ENCODE peak calls at places on chromosomes 5 and 9, in six cellular contexts. F is HepG2, T is SK-N-SH, V is H1, I is K562, S is GM12878. L is an unnamed sample.

GRCh38 chr5:27015758-27016157 is 22.6 kb downstream of the CDH9 start:
- DNase-seq in I (no peak), V (no peak), F (no peak), S (no peak), T (no peak), L (no peak)

GRCh38 chr9:126069400-126069955 is 257.2 kb upstream of the MVB12B start:
- DNase-seq in S (no peak), T (no peak), I (no peak), V (no peak), F (no peak), L (no peak)

GRCh38 chr5:8958602-8959001 is 587.3 kb downstream of the SEMA5A start:
- DNase-seq in V (no peak), T (no peak), F (no peak), S (no peak), I (no peak), L (no peak)

GRCh38 chr9:98064623-98065392 is 8.3 kb downstream of the NANS start:
- DNase-seq in T (no peak), F (no peak), I (no peak), V (no peak), S (no peak), L (no peak)

GRCh38 chr5:109239501-109239900 is 170.3 kb downstream of the PJA2 start:
- DNase-seq in V (no peak), F (no peak), S (no peak), I (no peak), T (no peak), L (no peak)

GRCh38 chr9:136849960-136850865 is 1.0 kb downstream of the PHPT1 start:
- DNase-seq in I (no peak), S (no peak), F (no peak), V (no peak), T (no peak), L (no peak)

GRCh38 chr9:137490532-137491186 is 31.5 kb upstream of the NSMF start:
- DNase-seq in S (no peak), T (no peak), I (no peak), F (no peak), V (no peak), L (no peak)

GRCh38 chr5:31675472-31675871 is 36.5 kb downstream of the PDZD2 start:
- DNase-seq in F (no peak), I (no peak), T (no peak), S (no peak), V (no peak), L (no peak)

GRCh38 chr5:14428302-14429081 is 153.1 kb upstream of the OTULINL start:
- DNase-seq in I (no peak), S (no peak), T (no peak), F (no peak), V (no peak), L (no peak)

GRCh38 chr5:58264276-58264675 is 195.6 kb downstream of the PLK2 start:
- DNase-seq in V (no peak), T (no peak), I (no peak), F (no peak), S (no peak), L (no peak)

GRCh38 chr5:51034501-51034900 is 348.7 kb upstream of the ISL1 start:
- DNase-seq in V (no peak), T (no peak), S (no peak), F (no peak), I (no peak), L (no peak)

GRCh38 chr9:120915854-120916495 is 10.6 kb downstream of the TRAF1 start:
- DNase-seq in V (no peak), F (no peak), I (no peak), S (no peak), T (no peak), L (no peak)

GRCh38 chr9:16628421-16628820 is 242.0 kb downstream of the BNC2 start:
- DNase-seq in V (no peak), F (no peak), S (no peak), T (no peak), I (no peak), L (no peak)

GRCh38 chr5:16889972-16890519 is 46.0 kb downstream of the MYO10 start:
- DNase-seq in I (no peak), F (no peak), T (no peak), S (no peak), V (no peak), L (no peak)

GRCh38 chr9:137757613-137758029 is 120.0 kb upstream of the CACNA1B start:
- DNase-seq in T (no peak), V (no peak), I (no peak), S (peak), F (no peak), L (no peak)

GRCh38 chr9:33287087-33287490 is 3.2 kb upstream of the NFX1 start:
- DNase-seq in I (peak), V (no peak), S (no peak), F (peak), T (peak), L (peak)

GRCh38 chr5:56638061-56638621 is 177.2 kb upstream of the MAP3K1 start:
- DNase-seq in F (peak), V (no peak), T (peak), I (no peak), S (no peak), L (no peak)

GRCh38 chr9:134343637-134344036 is 17.4 kb downstream of the RXRA start:
- DNase-seq in T (no peak), F (no peak), I (no peak), S (no peak), V (no peak), L (no peak)

GRCh38 chr9:136302527-136302926 is 1.4 kb downstream of the CCDC187 start:
- DNase-seq in V (no peak), T (no peak), I (no peak), F (no peak), S (no peak), L (no peak)

GRCh38 chr9:134162926-134163373 is 1.4 kb downstream of the RNU6ATAC start:
- DNase-seq in S (no peak), I (no peak), T (no peak), V (no peak), F (no peak), L (no peak)

GRCh38 chr5:59799668-59800374 is 93.7 kb downstream of the PDE4D start:
- DNase-seq in F (peak), S (peak), V (no peak), I (peak), T (peak), L (peak)

GRCh38 chr9:74447451-74448193 is 49.5 kb upstream of the RORB start:
- DNase-seq in S (no peak), I (no peak), T (no peak), F (no peak), V (no peak), L (no peak)

GRCh38 chr5:10779592-10779991 is 18.6 kb upstream of the DAP start:
- DNase-seq in T (no peak), I (no peak), S (no peak), F (no peak), V (no peak), L (no peak)

GRCh38 chr5:132484386-132484715 is 6.2 kb downstream of the IRF1 start:
- DNase-seq in I (no peak), T (no peak), S (no peak), F (no peak), V (no peak), L (no peak)

GRCh38 chr5:55993013-55993412 is 1.8 kb downstream of the IL6ST start:
- DNase-seq in T (no peak), S (no peak), V (no peak), F (no peak), I (no peak), L (no peak)

GRCh38 chr9:110752766-110753165 is 84.2 kb downstream of the MUSK start:
- DNase-seq in S (no peak), T (no peak), I (no peak), V (no peak), F (no peak), L (no peak)

GRCh38 chr9:133135193-133135745 is 14.2 kb upstream of the RALGDS start:
- DNase-seq in V (no peak), F (no peak), I (no peak), T (peak), S (no peak), L (no peak)

GRCh38 chr9:79325501-79325900 is 246.3 kb upstream of the TLE4 start:
- DNase-seq in I (no peak), T (no peak), V (no peak), F (no peak), S (no peak), L (no peak)

GRCh38 chr5:116572375-116573278 is 2.0 kb downstream of the SEMA6A start:
- DNase-seq in F (no peak), I (no peak), T (peak), V (no peak), S (no peak), L (no peak)

GRCh38 chr9:83422512-83422911 is 115.7 kb downstream of the FRMD3 start:
- DNase-seq in T (no peak), I (no peak), V (no peak), F (no peak), S (no peak), L (no peak)

GRCh38 chr5:33379757-33380156 is 61.0 kb upstream of the TARS1 start:
- DNase-seq in F (no peak), T (no peak), S (no peak), I (peak), V (no peak), L (peak)

GRCh38 chr5:1726469-1726865 is 73.2 kb downstream of the MRPL36 start:
- DNase-seq in I (no peak), V (no peak), F (no peak), T (no peak), S (no peak), L (no peak)

GRCh38 chr5:28164568-28164967 is 1126.2 kb upstream of the CDH9 start:
- DNase-seq in V (no peak), I (no peak), S (no peak), F (no peak), T (no peak), L (no peak)

GRCh38 chr9:107883496-107884120 is 394.0 kb upstream of the KLF4 start:
- DNase-seq in T (no peak), S (no peak), V (no peak), F (no peak), I (no peak), L (no peak)

GRCh38 chr9:94920439-94920951 is 194.0 kb downstream of the AOPEP start:
- DNase-seq in T (no peak), I (no peak), S (no peak), F (no peak), V (no peak), L (no peak)
- TF ChIP-seq GABPA in T (no peak), I (no peak), S (no peak), F (no peak), V (no peak), L (no peak)

DNA sequence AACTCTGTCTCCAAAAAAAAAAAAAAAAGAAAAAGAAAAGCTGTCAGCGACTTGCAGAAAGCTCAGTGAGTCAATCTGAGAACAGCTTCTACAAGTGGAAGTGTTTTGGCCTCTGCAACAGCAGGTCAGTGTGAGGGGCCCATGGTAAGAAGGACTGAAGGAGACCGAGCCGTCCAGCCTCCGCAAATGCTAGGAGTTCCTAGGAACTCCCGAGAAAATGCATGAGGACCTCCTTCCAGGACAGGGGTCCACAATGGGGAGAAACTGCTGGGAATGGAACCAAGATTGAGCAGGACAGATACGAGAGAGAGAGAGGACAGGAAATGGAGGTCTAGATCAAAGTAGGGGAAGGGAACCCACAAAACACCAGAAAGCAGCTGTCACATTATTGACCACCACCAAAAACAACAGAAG is 180.5 kb downstream of the CRB2 start:
- DNase-seq in F (no peak), S (peak), T (no peak), V (no peak), I (no peak), L (no peak)
- TF ChIP-seq GABPA in F (no peak), S (peak), T (no peak), V (no peak), I (no peak), L (no peak)

DNA sequence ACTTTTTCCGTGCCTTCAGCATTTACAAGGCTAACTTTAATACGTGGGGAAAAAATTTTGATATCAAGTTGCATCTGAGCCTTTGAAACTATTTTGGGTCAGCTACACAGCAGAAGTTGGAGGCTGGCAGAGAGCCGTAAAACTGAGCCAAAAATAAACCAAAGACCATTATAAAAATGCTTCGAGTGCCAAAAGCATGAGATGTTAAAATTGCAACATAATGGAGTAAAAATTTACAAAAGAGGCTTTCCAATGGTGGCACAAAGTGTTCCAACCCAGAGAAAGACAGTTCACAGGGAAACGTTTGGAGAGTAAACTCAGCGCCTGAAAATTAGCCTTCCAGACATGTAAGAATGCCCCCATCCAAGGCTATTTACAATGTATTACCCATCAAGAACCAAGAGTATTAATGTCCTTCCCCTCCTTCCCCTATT is 190.3 kb downstream of the TLE1 start:
- DNase-seq in S (no peak), V (no peak), T (no peak), F (no peak), I (no peak), L (no peak)
- TF ChIP-seq GABPA in S (no peak), V (no peak), T (no peak), F (no peak), I (no peak), L (no peak)

GRCh38 chr5:95712347-95712958 is 18.7 kb upstream of the RHOBTB3 start:
- DNase-seq in T (peak), V (no peak), I (peak), S (no peak), F (no peak), L (no peak)
- TF ChIP-seq GABPA in T (no peak), V (no peak), I (no peak), S (no peak), F (no peak), L (no peak)

GRCh38 chr9:122258886-122259415 is 5.7 kb downstream of the RBM18 start:
- DNase-seq in V (no peak), F (no peak), T (no peak), S (no peak), I (no peak), L (no peak)
- TF ChIP-seq GABPA in V (no peak), F (no peak), T (no peak), S (no peak), I (no peak), L (no peak)

L was measured in HL-60.